ENCODE peak calls at places on chromosomes 4 and X, in nine cellular contexts. One of them, this sample, is unnamed.

GRCh38 chrX:31658360-31658759 is 586.5 kb upstream of the FTHL17 start:
- DNase-seq in uterus: no peak
- DNase-seq in RWPE2: no peak
- DNase-seq in pancreas: no peak
- DNase-seq in HepG2: peak; percentile 1
- DNase-seq in lower lobe of right lung: no peak
- DNase-seq in WERI-Rb-1: no peak
- DNase-seq in heart right ventricle: no peak
- DNase-seq in naive thymus-derived CD4-positive, alpha-beta T cell: peak; percentile 4
- DNase-seq in this sample: no peak

GRCh38 chr4:110196206-110196870 is 2.1 kb downstream of the ELOVL6 start:
- DNase-seq in WERI-Rb-1: peak; percentile 80
- DNase-seq in heart right ventricle: peak; percentile 48
- DNase-seq in lower lobe of right lung: peak; percentile 71
- DNase-seq in pancreas: peak; percentile 84
- DNase-seq in naive thymus-derived CD4-positive, alpha-beta T cell: peak; percentile 41
- DNase-seq in uterus: peak; percentile 23
- DNase-seq in RWPE2: peak; percentile 62
- DNase-seq in HepG2: peak; percentile 41
- DNase-seq in this sample: no peak

GRCh38 chrX:11724122-11725017 is 33.7 kb upstream of the MSL3 start:
- DNase-seq in HepG2: peak; percentile 0
- DNase-seq in naive thymus-derived CD4-positive, alpha-beta T cell: peak; percentile 34
- DNase-seq in heart right ventricle: peak; percentile 4
- DNase-seq in lower lobe of right lung: no peak
- DNase-seq in WERI-Rb-1: peak; percentile 11
- DNase-seq in uterus: peak; percentile 33
- DNase-seq in pancreas: no peak
- DNase-seq in RWPE2: no peak
- DNase-seq in this sample: no peak

GRCh38 chrX:69371159-69371558 is 133.0 kb upstream of the NALF2 start:
- DNase-seq in HepG2: no peak
- DNase-seq in lower lobe of right lung: no peak
- DNase-seq in heart right ventricle: no peak
- DNase-seq in naive thymus-derived CD4-positive, alpha-beta T cell: no peak
- DNase-seq in RWPE2: no peak
- DNase-seq in uterus: no peak
- DNase-seq in pancreas: no peak
- DNase-seq in WERI-Rb-1: peak; percentile 50
- DNase-seq in this sample: no peak

GRCh38 chr4:44760142-44760898 is 34.0 kb upstream of the GNPDA2 start:
- DNase-seq in WERI-Rb-1: peak; percentile 12
- DNase-seq in pancreas: no peak
- DNase-seq in lower lobe of right lung: no peak
- DNase-seq in heart right ventricle: no peak
- DNase-seq in RWPE2: no peak
- DNase-seq in uterus: no peak
- DNase-seq in HepG2: peak; percentile 7
- DNase-seq in naive thymus-derived CD4-positive, alpha-beta T cell: peak; percentile 18
- DNase-seq in this sample: no peak

GRCh38 chr4:25795566-25796454 is 67.0 kb downstream of the SEL1L3 start:
- DNase-seq in HepG2: peak; percentile 15
- DNase-seq in pancreas: no peak
- DNase-seq in heart right ventricle: no peak
- DNase-seq in lower lobe of right lung: no peak
- DNase-seq in WERI-Rb-1: peak; percentile 29
- DNase-seq in uterus: no peak
- DNase-seq in RWPE2: no peak
- DNase-seq in naive thymus-derived CD4-positive, alpha-beta T cell: no peak
- DNase-seq in this sample: no peak

GRCh38 chr4:120730777-120731320 is 191.7 kb downstream of the PRDM5 start:
- DNase-seq in lower lobe of right lung: no peak
- DNase-seq in heart right ventricle: no peak
- DNase-seq in HepG2: no peak
- DNase-seq in pancreas: no peak
- DNase-seq in naive thymus-derived CD4-positive, alpha-beta T cell: no peak
- DNase-seq in uterus: no peak
- DNase-seq in RWPE2: no peak
- DNase-seq in WERI-Rb-1: no peak
- DNase-seq in this sample: no peak

GRCh38 chrX:24563291-24564010 is 83.7 kb downstream of the PCYT1B start:
- DNase-seq in RWPE2: no peak
- DNase-seq in HepG2: no peak
- DNase-seq in heart right ventricle: no peak
- DNase-seq in naive thymus-derived CD4-positive, alpha-beta T cell: no peak
- DNase-seq in pancreas: no peak
- DNase-seq in lower lobe of right lung: no peak
- DNase-seq in WERI-Rb-1: peak; percentile 81
- DNase-seq in uterus: no peak
- DNase-seq in this sample: no peak

GRCh38 chrX:16845686-16846085 is 24.5 kb downstream of the RBBP7 start:
- DNase-seq in lower lobe of right lung: no peak
- DNase-seq in uterus: no peak
- DNase-seq in heart right ventricle: no peak
- DNase-seq in RWPE2: no peak
- DNase-seq in HepG2: no peak
- DNase-seq in pancreas: no peak
- DNase-seq in WERI-Rb-1: no peak
- DNase-seq in naive thymus-derived CD4-positive, alpha-beta T cell: no peak
- DNase-seq in this sample: no peak

GRCh38 chrX:11185861-11186260 is 74.7 kb downstream of the HCCS start:
- DNase-seq in naive thymus-derived CD4-positive, alpha-beta T cell: no peak
- DNase-seq in lower lobe of right lung: no peak
- DNase-seq in heart right ventricle: no peak
- DNase-seq in uterus: no peak
- DNase-seq in HepG2: no peak
- DNase-seq in WERI-Rb-1: no peak
- DNase-seq in RWPE2: no peak
- DNase-seq in pancreas: no peak
- DNase-seq in this sample: no peak

GRCh38 chrX:22118161-22118830 is 86.2 kb downstream of the PHEX start:
- DNase-seq in pancreas: no peak
- DNase-seq in WERI-Rb-1: no peak
- DNase-seq in naive thymus-derived CD4-positive, alpha-beta T cell: no peak
- DNase-seq in RWPE2: no peak
- DNase-seq in uterus: no peak
- DNase-seq in heart right ventricle: no peak
- DNase-seq in HepG2: no peak
- DNase-seq in lower lobe of right lung: no peak
- DNase-seq in this sample: no peak

GRCh38 chrX:129239371-129239770 is 283.9 kb downstream of the SMARCA1 start:
- DNase-seq in naive thymus-derived CD4-positive, alpha-beta T cell: no peak
- DNase-seq in lower lobe of right lung: no peak
- DNase-seq in HepG2: no peak
- DNase-seq in uterus: no peak
- DNase-seq in heart right ventricle: no peak
- DNase-seq in pancreas: no peak
- DNase-seq in RWPE2: no peak
- DNase-seq in WERI-Rb-1: no peak
- DNase-seq in this sample: no peak

GRCh38 chrX:8738588-8739189 is 6.8 kb upstream of the ANOS1 start:
- DNase-seq in RWPE2: no peak
- DNase-seq in uterus: no peak
- DNase-seq in pancreas: no peak
- DNase-seq in lower lobe of right lung: no peak
- DNase-seq in naive thymus-derived CD4-positive, alpha-beta T cell: no peak
- DNase-seq in heart right ventricle: no peak
- DNase-seq in HepG2: peak; percentile 11
- DNase-seq in WERI-Rb-1: peak; percentile 45
- DNase-seq in this sample: no peak

GRCh38 chr4:86939123-86939522 is 4.3 kb downstream of the AFF1 start:
- DNase-seq in WERI-Rb-1: no peak
- DNase-seq in lower lobe of right lung: no peak
- DNase-seq in pancreas: no peak
- DNase-seq in RWPE2: no peak
- DNase-seq in heart right ventricle: no peak
- DNase-seq in HepG2: no peak
- DNase-seq in uterus: no peak
- DNase-seq in naive thymus-derived CD4-positive, alpha-beta T cell: no peak
- DNase-seq in this sample: no peak

GRCh38 chrX:113124693-113125092 is 284.1 kb upstream of the AMOT start:
- DNase-seq in heart right ventricle: no peak
- DNase-seq in HepG2: no peak
- DNase-seq in RWPE2: no peak
- DNase-seq in pancreas: no peak
- DNase-seq in naive thymus-derived CD4-positive, alpha-beta T cell: no peak
- DNase-seq in lower lobe of right lung: no peak
- DNase-seq in uterus: no peak
- DNase-seq in WERI-Rb-1: no peak
- DNase-seq in this sample: no peak

GRCh38 chr4:158999849-159000248 is 103.0 kb upstream of the RAPGEF2 start:
- DNase-seq in uterus: no peak
- DNase-seq in lower lobe of right lung: no peak
- DNase-seq in RWPE2: no peak
- DNase-seq in HepG2: no peak
- DNase-seq in naive thymus-derived CD4-positive, alpha-beta T cell: no peak
- DNase-seq in pancreas: no peak
- DNase-seq in WERI-Rb-1: no peak
- DNase-seq in heart right ventricle: no peak
- DNase-seq in this sample: no peak

GRCh38 chr4:153916273-153916755 is 127.4 kb upstream of the SFRP2 start:
- DNase-seq in naive thymus-derived CD4-positive, alpha-beta T cell: no peak
- DNase-seq in WERI-Rb-1: no peak
- DNase-seq in lower lobe of right lung: no peak
- DNase-seq in heart right ventricle: no peak
- DNase-seq in pancreas: no peak
- DNase-seq in RWPE2: no peak
- DNase-seq in HepG2: no peak
- DNase-seq in uterus: no peak
- DNase-seq in this sample: no peak

GRCh38 chrX:121832446-121832845 is 785.0 kb downstream of the GLUD2 start:
- DNase-seq in pancreas: no peak
- DNase-seq in naive thymus-derived CD4-positive, alpha-beta T cell: no peak
- DNase-seq in lower lobe of right lung: no peak
- DNase-seq in WERI-Rb-1: no peak
- DNase-seq in HepG2: no peak
- DNase-seq in heart right ventricle: no peak
- DNase-seq in RWPE2: no peak
- DNase-seq in uterus: no peak
- DNase-seq in this sample: no peak

GRCh38 chr4:7887415-7887814 is 52.2 kb downstream of the AFAP1 start:
- DNase-seq in uterus: no peak
- DNase-seq in pancreas: no peak
- DNase-seq in WERI-Rb-1: no peak
- DNase-seq in RWPE2: no peak
- DNase-seq in lower lobe of right lung: no peak
- DNase-seq in HepG2: no peak
- DNase-seq in naive thymus-derived CD4-positive, alpha-beta T cell: no peak
- DNase-seq in heart right ventricle: no peak
- DNase-seq in this sample: no peak
- H3K36me3 ChIP-seq in uterus: no peaks in the 10 kb centered on the region
- H3K36me3 ChIP-seq in pancreas: no peaks in the 10 kb centered on the region
- H3K36me3 ChIP-seq in WERI-Rb-1: no peaks in the 10 kb centered on the region
- H3K36me3 ChIP-seq in RWPE2: no peaks in the 10 kb centered on the region
- H3K36me3 ChIP-seq in lower lobe of right lung: no peaks in the 10 kb centered on the region
- H3K36me3 ChIP-seq in HepG2: no peaks in the 10 kb centered on the region
- H3K36me3 ChIP-seq in naive thymus-derived CD4-positive, alpha-beta T cell: no peaks in the 10 kb centered on the region
- H3K36me3 ChIP-seq in heart right ventricle: no peaks in the 10 kb centered on the region
- H3K36me3 ChIP-seq in this sample: no peaks in the 10 kb centered on the region

GRCh38 chr4:54063224-54063623 is 1.2 kb downstream of the CHIC2 start:
- DNase-seq in WERI-Rb-1: no peak
- DNase-seq in naive thymus-derived CD4-positive, alpha-beta T cell: peak; percentile 7
- DNase-seq in uterus: no peak
- DNase-seq in pancreas: no peak
- DNase-seq in RWPE2: no peak
- DNase-seq in lower lobe of right lung: no peak
- DNase-seq in heart right ventricle: no peak
- DNase-seq in HepG2: peak; percentile 52
- DNase-seq in this sample: no peak
- H3K4me3 ChIP-seq in WERI-Rb-1: peak overlapping the region; percentile 88
- H3K4me3 ChIP-seq in naive thymus-derived CD4-positive, alpha-beta T cell: peak overlapping the region; percentile 68
- H3K4me3 ChIP-seq in uterus: peak overlapping the region; percentile 100
- H3K4me3 ChIP-seq in pancreas: peak overlapping the region; percentile 88
- H3K4me3 ChIP-seq in RWPE2: peak overlapping the region; percentile 86
- H3K4me3 ChIP-seq in lower lobe of right lung: peak overlapping the region; percentile 90
- H3K4me3 ChIP-seq in heart right ventricle: peak overlapping the region; percentile 67
- H3K4me3 ChIP-seq in HepG2: peak overlapping the region; percentile 96
- H3K4me3 ChIP-seq in this sample: peak overlapping the region; percentile 99

DNA sequence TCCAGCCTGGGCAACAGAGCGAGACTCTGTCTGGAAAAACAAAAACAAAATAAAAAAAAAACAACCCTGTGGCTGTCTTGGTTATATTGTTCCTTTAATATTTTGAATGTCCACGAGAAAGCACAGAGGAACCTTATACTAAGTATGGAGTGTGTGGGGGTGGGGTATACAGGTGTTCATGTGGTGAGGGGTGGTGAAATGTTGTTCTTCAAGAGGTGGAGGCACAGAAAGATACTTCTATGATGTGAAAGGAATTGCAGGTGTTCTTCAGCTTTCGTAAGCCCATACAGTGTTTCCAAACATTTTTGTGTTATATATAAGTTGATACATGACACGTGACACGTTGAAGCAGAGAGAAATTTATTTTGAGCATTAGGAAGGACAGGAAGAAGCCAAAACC is 46.4 kb downstream of the SLC9A6 start:
- DNase-seq in HepG2: no peak
- DNase-seq in naive thymus-derived CD4-positive, alpha-beta T cell: no peak
- DNase-seq in heart right ventricle: no peak
- DNase-seq in uterus: no peak
- DNase-seq in lower lobe of right lung: no peak
- DNase-seq in WERI-Rb-1: no peak
- DNase-seq in pancreas: no peak
- DNase-seq in RWPE2: no peak
- DNase-seq in this sample: no peak
- H3K27ac ChIP-seq in HepG2: no peak overlapping the region
- H3K27ac ChIP-seq in naive thymus-derived CD4-positive, alpha-beta T cell: no peak overlapping the region
- H3K27ac ChIP-seq in heart right ventricle: peak overlapping the region; percentile 76
- H3K27ac ChIP-seq in uterus: peak overlapping the region; percentile 83
- H3K27ac ChIP-seq in lower lobe of right lung: peak overlapping the region; percentile 53
- H3K27ac ChIP-seq in WERI-Rb-1: no peak overlapping the region
- H3K27ac ChIP-seq in pancreas: no peak overlapping the region
- H3K27ac ChIP-seq in RWPE2: no peak overlapping the region
- H3K27ac ChIP-seq in this sample: peak overlapping the region; percentile 90

GRCh38 chr4:133316874-133317273 is 167.8 kb downstream of the PCDH10 start:
- DNase-seq in uterus: no peak
- DNase-seq in naive thymus-derived CD4-positive, alpha-beta T cell: no peak
- DNase-seq in lower lobe of right lung: no peak
- DNase-seq in RWPE2: no peak
- DNase-seq in pancreas: no peak
- DNase-seq in HepG2: no peak
- DNase-seq in WERI-Rb-1: no peak
- DNase-seq in heart right ventricle: no peak
- DNase-seq in this sample: no peak
- H3K36me3 ChIP-seq in uterus: no peaks in the 10 kb centered on the region
- H3K36me3 ChIP-seq in naive thymus-derived CD4-positive, alpha-beta T cell: no peaks in the 10 kb centered on the region
- H3K36me3 ChIP-seq in lower lobe of right lung: no peaks in the 10 kb centered on the region
- H3K36me3 ChIP-seq in RWPE2: no peaks in the 10 kb centered on the region
- H3K36me3 ChIP-seq in pancreas: no peaks in the 10 kb centered on the region
- H3K36me3 ChIP-seq in HepG2: no peaks in the 10 kb centered on the region
- H3K36me3 ChIP-seq in WERI-Rb-1: no peaks in the 10 kb centered on the region
- H3K36me3 ChIP-seq in heart right ventricle: no peaks in the 10 kb centered on the region
- H3K36me3 ChIP-seq in this sample: no peaks in the 10 kb centered on the region